ENCODE peak calls at places on chromosomes 13 and 19, in four cellular contexts. R is H1, D is SK-N-SH, M is HCT116. G is an unnamed sample.

GRCh38 chr19:44093931-44094765 is at the start of gene ZNF224:
- DNase-seq in R (peak), M (peak), D (peak), G (peak)

GRCh38 chr13:76000131-76000530 is 364.0 kb downstream of the LMO7 start:
- DNase-seq in M (no peak), R (no peak), D (no peak), G (no peak)

GRCh38 chr19:55305491-55305890 is 19.6 kb downstream of the TMEM150B start:
- DNase-seq in R (peak), D (peak), M (no peak), G (peak)

GRCh38 chr13:43686557-43686956 is 100.2 kb downstream of the ENOX1 start:
- DNase-seq in M (no peak), R (no peak), D (peak), G (peak)

GRCh38 chr19:22533761-22534160 is 100.4 kb upstream of the ZNF492 start:
- DNase-seq in M (no peak), D (no peak), R (no peak), G (no peak)

GRCh38 chr13:33676045-33676699 is 141.8 kb upstream of the RFC3 start:
- DNase-seq in D (no peak), M (no peak), R (no peak), G (peak)

GRCh38 chr19:48332662-48333466 is 7.5 kb downstream of the EMP3 start:
- DNase-seq in D (peak), R (peak), M (peak), G (peak)

GRCh38 chr13:20831933-20832332 is 58.2 kb upstream of the EEF1AKMT1 start:
- DNase-seq in D (no peak), R (no peak), M (no peak), G (no peak)

GRCh38 chr19:35908977-35909683 is 1.0 kb upstream of the TYROBP start:
- DNase-seq in D (no peak), M (no peak), R (no peak), G (no peak)

GRCh38 chr19:47821460-47822020 is at the start of gene CRX:
- DNase-seq in M (no peak), R (no peak), D (no peak), G (no peak)

GRCh38 chr19:18785179-18786124 is 5.7 kb downstream of the COMP start:
- DNase-seq in D (peak), R (peak), M (peak), G (peak)

GRCh38 chr13:79187917-79188699 is 217.9 kb downstream of the RBM26 start:
- DNase-seq in R (no peak), D (no peak), M (no peak), G (no peak)

GRCh38 chr19:10344780-10345179 is 5.4 kb upstream of the ICAM3 start:
- DNase-seq in D (no peak), M (no peak), R (no peak), G (no peak)

GRCh38 chr19:41339936-41340335 is 13.8 kb downstream of the TGFB1 start:
- DNase-seq in D (no peak), R (no peak), M (no peak), G (no peak)

GRCh38 chr13:94309576-94309975 is 169.9 kb downstream of the DCT start:
- DNase-seq in M (no peak), R (no peak), D (no peak), G (no peak)

GRCh38 chr19:1266116-1266817 is 2.9 kb upstream of the CIRBP start:
- DNase-seq in R (peak), M (no peak), D (peak), G (peak)

GRCh38 chr19:51147663-51148062 is 5.6 kb downstream of the SIGLEC7 start:
- DNase-seq in M (no peak), D (no peak), R (no peak), G (no peak)

GRCh38 chr13:100738176-100738855 is 63.7 kb upstream of the TMTC4 start:
- DNase-seq in R (no peak), D (no peak), M (no peak), G (no peak)

GRCh38 chr13:36302289-36302688 is 4.7 kb upstream of the CCDC169 start:
- DNase-seq in D (no peak), R (no peak), M (no peak), G (no peak)

GRCh38 chr13:113855931-113856715 is 7.8 kb downstream of the GAS6 start:
- DNase-seq in M (no peak), D (no peak), R (peak), G (no peak)

GRCh38 chr13:97856001-97856675 is 97.3 kb upstream of the IPO5 start:
- DNase-seq in M (no peak), R (no peak), D (peak), G (no peak)

GRCh38 chr19:1592023-1592754 is 476 bp downstream of the MBD3 start:
- DNase-seq in R (peak), M (peak), D (peak), G (peak)

GRCh38 chr19:13899912-13900584 is 5.9 kb downstream of the BRME1 start:
- DNase-seq in R (no peak), M (no peak), D (no peak), G (no peak)

GRCh38 chr13:78376033-78376432 is 227.3 kb downstream of the POU4F1 start:
- DNase-seq in D (no peak), R (no peak), M (no peak), G (no peak)

GRCh38 chr13:97387487-97388353 is 46.2 kb upstream of the RAP2A start:
- DNase-seq in R (no peak), D (no peak), M (no peak), G (no peak)

GRCh38 chr13:69306766-69307165 is 800.9 kb upstream of the ATXN8OS start:
- DNase-seq in M (no peak), D (no peak), R (no peak), G (no peak)

GRCh38 chr19:41137056-41137455 is 22.8 kb downstream of the CYP2F1 start:
- DNase-seq in R (no peak), D (no peak), M (no peak), G (no peak)

GRCh38 chr19:57192064-57192395 is 730 bp downstream of the ZNF264 start:
- DNase-seq in R (no peak), D (peak), M (no peak), G (no peak)

GRCh38 chr13:28438067-28438466 is 56.9 kb downstream of the FLT1 start:
- DNase-seq in R (no peak), D (no peak), M (no peak), G (no peak)

GRCh38 chr13:39684531-39685137 is 29.2 kb downstream of the COG6 start:
- DNase-seq in M (peak), R (no peak), D (peak), G (no peak)

GRCh38 chr13:30726192-30726591 is 9.2 kb upstream of the ALOX5AP start:
- DNase-seq in D (no peak), R (no peak), M (no peak), G (no peak)

GRCh38 chr13:20997301-20998061 is 63.9 kb downstream of the LATS2 start:
- DNase-seq in M (no peak), R (no peak), D (no peak), G (no peak)

GRCh38 chr13:98677398-98677797 is 75.1 kb downstream of the SLC15A1 start:
- DNase-seq in D (no peak), M (no peak), R (no peak), G (no peak)

GRCh38 chr13:24127116-24127631 is 33.3 kb upstream of the SPATA13 start:
- DNase-seq in M (no peak), D (no peak), R (no peak), G (no peak)

GRCh38 chr19:50720921-50721291 is 1.3 kb upstream of the SHANK1 start:
- DNase-seq in R (peak), M (no peak), D (no peak), G (no peak)

GRCh38 chr19:4368128-4368820 is 24.9 kb downstream of the MPND start:
- DNase-seq in R (peak), D (no peak), M (no peak), G (no peak)

GRCh38 chr19:4369109-4369887 is 25.9 kb downstream of the MPND start:
- DNase-seq in M (no peak), D (no peak), R (peak), G (no peak)

GRCh38 chr19:4371209-4371897 is 28.0 kb downstream of the MPND start:
- DNase-seq in M (no peak), R (no peak), D (no peak), G (no peak)

GRCh38 chr19:4370418-4371041 is 27.2 kb downstream of the MPND start:
- DNase-seq in D (no peak), M (no peak), R (peak), G (no peak)

DNA sequence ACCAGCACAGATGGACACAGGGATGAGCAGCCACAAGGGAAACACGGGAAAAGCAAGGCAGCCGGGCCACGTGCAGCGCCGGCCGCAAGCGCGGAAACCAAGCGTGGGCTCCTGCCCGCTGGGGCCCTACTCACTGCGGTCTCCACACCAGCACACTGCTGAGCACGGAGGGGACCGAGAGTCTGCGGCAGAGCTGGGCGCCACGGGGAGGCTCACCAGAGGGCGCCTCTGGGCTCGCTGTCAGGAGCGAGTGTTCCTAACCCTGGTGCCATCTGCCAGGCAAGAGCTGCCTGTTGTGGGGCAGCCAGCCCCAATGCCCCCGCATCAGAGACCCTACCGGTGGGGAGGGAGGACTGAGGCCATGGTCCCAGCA is 26.5 kb downstream of the MPND start:
- DNase-seq in M (no peak), R (peak), D (no peak), G (no peak)
- TF ChIP-seq JUND in M (no peak), R (no peak), D (no peak), G (no peak)

GRCh38 chr13:25738342-25738771 is 313.5 kb downstream of the SHISA2 start:
- DNase-seq in D (peak), M (no peak), R (no peak), G (no peak)
- TF ChIP-seq JUND in D (no peak), M (no peak), R (no peak), G (no peak)

GRCh38 chr19:42528354-42529247 is at the start of gene CEACAM1:
- DNase-seq in D (no peak), M (no peak), R (peak), G (peak)

GRCh38 chr19:42519108-42519507 is 9.2 kb downstream of the CEACAM1 start:
- DNase-seq in D (no peak), R (peak), M (no peak), G (no peak)

GRCh38 chr19:42529248-42529764 is 1.0 kb upstream of the CEACAM1 start:
- DNase-seq in D (peak), M (peak), R (peak), G (peak)

GRCh38 chr19:42524943-42525342 is 3.3 kb downstream of the CEACAM1 start:
- DNase-seq in M (no peak), D (no peak), R (peak), G (no peak)

GRCh38 chr19:42524250-42524649 is 4.0 kb downstream of the CEACAM1 start:
- DNase-seq in R (peak), M (no peak), D (no peak), G (no peak)
- TF ChIP-seq JUND in R (no peak), M (no peak), D (no peak), G (no peak)

GRCh38 chr19:38667552-38668205 is 20.2 kb downstream of the ACTN4 start:
- DNase-seq in D (no peak), M (no peak), R (no peak), G (no peak)

GRCh38 chr19:38664503-38665211 is 17.2 kb downstream of the ACTN4 start:
- DNase-seq in R (no peak), D (no peak), M (no peak), G (no peak)

GRCh38 chr19:38665950-38666661 is 18.7 kb downstream of the ACTN4 start:
- DNase-seq in R (peak), D (no peak), M (no peak), G (peak)

GRCh38 chr19:38665219-38665931 is 17.9 kb downstream of the ACTN4 start:
- DNase-seq in D (no peak), M (no peak), R (no peak), G (no peak)

GRCh38 chr19:38666662-38667448 is 19.4 kb downstream of the ACTN4 start:
- DNase-seq in R (no peak), D (no peak), M (no peak), G (peak)
- TF ChIP-seq JUND in R (no peak), D (no peak), M (no peak), G (no peak)

GRCh38 chr13:51093574-51093973 is 17.5 kb downstream of the C13orf42 start:
- DNase-seq in D (no peak), M (no peak), R (no peak), G (no peak)
- TF ChIP-seq JUND in D (no peak), M (no peak), R (no peak), G (no peak)

GRCh38 chr19:58279042-58279924 is 528 bp downstream of the ZNF8 start:
- DNase-seq in M (no peak), R (peak), D (peak), G (peak)
- TF ChIP-seq JUND in M (no peak), R (no peak), D (no peak), G (no peak)

GRCh38 chr19:17602217-17602616 is 46.8 kb downstream of the COLGALT1 start:
- DNase-seq in M (no peak), R (no peak), D (no peak), G (no peak)

GRCh38 chr19:17604372-17605025 is 49.0 kb downstream of the COLGALT1 start:
- DNase-seq in M (no peak), D (no peak), R (no peak), G (no peak)

GRCh38 chr19:17601683-17602082 is 46.2 kb downstream of the COLGALT1 start:
- DNase-seq in R (no peak), M (no peak), D (no peak), G (no peak)

GRCh38 chr19:17605117-17605516 is 49.7 kb downstream of the COLGALT1 start:
- DNase-seq in R (no peak), M (no peak), D (no peak), G (no peak)

GRCh38 chr19:17602872-17603552 is 47.6 kb downstream of the COLGALT1 start:
- DNase-seq in M (no peak), R (no peak), D (no peak), G (no peak)
- TF ChIP-seq JUND in M (no peak), R (no peak), D (no peak), G (no peak)

GRCh38 chr19:16660763-16661479 is at the start of gene TMEM38A:
- DNase-seq in R (peak), M (no peak), D (peak), G (peak)
- TF ChIP-seq JUND in R (no peak), M (no peak), D (no peak), G (no peak)

GRCh38 chr13:110272227-110272626 is 34.7 kb downstream of the COL4A1 start:
- DNase-seq in R (peak), M (no peak), D (no peak), G (no peak)
- TF ChIP-seq JUND in R (no peak), M (no peak), D (no peak), G (no peak)

G was measured in T47D.